ENCODE peak calls at places on chromosomes 11 and 22, in six cellular contexts. One of them, this sample, is unnamed.
A peak's percentile ranks its signal among the peaks of the same experiment; 100 is the strongest.

GRCh38 chr11:126834573-126834972 is 166.0 kb downstream of the KIRREL3 start:
- DNase-seq in bronchial epithelial cell: no peak
- DNase-seq in foreskin fibroblast: peak; percentile 16
- DNase-seq in fibroblast of mammary gland: no peak
- DNase-seq in heart right ventricle: no peak
- DNase-seq in CD8-positive, alpha-beta T cell: no peak
- DNase-seq in this sample: no peak

GRCh38 chr11:46537851-46538295 is 56.0 kb downstream of the AMBRA1 start:
- DNase-seq in foreskin fibroblast: peak; percentile 86
- DNase-seq in CD8-positive, alpha-beta T cell: peak; percentile 62
- DNase-seq in fibroblast of mammary gland: peak; percentile 74
- DNase-seq in bronchial epithelial cell: peak; percentile 66
- DNase-seq in heart right ventricle: peak; percentile 33
- DNase-seq in this sample: no peak

GRCh38 chr11:96337541-96338530 is 5.2 kb downstream of the MAML2 start:
- DNase-seq in heart right ventricle: no peak
- DNase-seq in fibroblast of mammary gland: peak; percentile 54
- DNase-seq in CD8-positive, alpha-beta T cell: peak; percentile 51
- DNase-seq in foreskin fibroblast: peak; percentile 65
- DNase-seq in bronchial epithelial cell: no peak
- DNase-seq in this sample: no peak

GRCh38 chr22:49962012-49962750 is 1.6 kb downstream of the PIM3 start:
- DNase-seq in foreskin fibroblast: peak; percentile 97
- DNase-seq in CD8-positive, alpha-beta T cell: peak; percentile 88
- DNase-seq in bronchial epithelial cell: peak; percentile 77
- DNase-seq in heart right ventricle: peak; percentile 90
- DNase-seq in fibroblast of mammary gland: peak; percentile 91
- DNase-seq in this sample: peak; percentile 56

GRCh38 chr11:26583550-26583949 is 11.5 kb upstream of the MUC15 start:
- DNase-seq in foreskin fibroblast: peak; percentile 83
- DNase-seq in heart right ventricle: no peak
- DNase-seq in fibroblast of mammary gland: peak; percentile 80
- DNase-seq in CD8-positive, alpha-beta T cell: no peak
- DNase-seq in bronchial epithelial cell: peak; percentile 98
- DNase-seq in this sample: peak; percentile 61

GRCh38 chr11:2750601-2751522 is 51.1 kb upstream of the KCNQ1OT1 start:
- DNase-seq in heart right ventricle: no peak
- DNase-seq in CD8-positive, alpha-beta T cell: no peak
- DNase-seq in fibroblast of mammary gland: no peak
- DNase-seq in bronchial epithelial cell: no peak
- DNase-seq in foreskin fibroblast: peak; percentile 27
- DNase-seq in this sample: no peak

GRCh38 chr22:35564975-35565867 is 24.6 kb downstream of the RASD2 start:
- DNase-seq in heart right ventricle: no peak
- DNase-seq in bronchial epithelial cell: peak; percentile 21
- DNase-seq in fibroblast of mammary gland: peak; percentile 85
- DNase-seq in CD8-positive, alpha-beta T cell: no peak
- DNase-seq in foreskin fibroblast: peak; percentile 36
- DNase-seq in this sample: no peak

GRCh38 chr22:40668611-40669390 is 10.5 kb upstream of the MCHR1 start:
- DNase-seq in heart right ventricle: no peak
- DNase-seq in fibroblast of mammary gland: peak; percentile 92
- DNase-seq in bronchial epithelial cell: peak; percentile 89
- DNase-seq in CD8-positive, alpha-beta T cell: no peak
- DNase-seq in foreskin fibroblast: peak; percentile 85
- DNase-seq in this sample: no peak

GRCh38 chr11:44872556-44872955 is 78.1 kb downstream of the TP53I11 start:
- DNase-seq in foreskin fibroblast: no peak
- DNase-seq in fibroblast of mammary gland: no peak
- DNase-seq in CD8-positive, alpha-beta T cell: no peak
- DNase-seq in bronchial epithelial cell: no peak
- DNase-seq in heart right ventricle: no peak
- DNase-seq in this sample: no peak

DNA sequence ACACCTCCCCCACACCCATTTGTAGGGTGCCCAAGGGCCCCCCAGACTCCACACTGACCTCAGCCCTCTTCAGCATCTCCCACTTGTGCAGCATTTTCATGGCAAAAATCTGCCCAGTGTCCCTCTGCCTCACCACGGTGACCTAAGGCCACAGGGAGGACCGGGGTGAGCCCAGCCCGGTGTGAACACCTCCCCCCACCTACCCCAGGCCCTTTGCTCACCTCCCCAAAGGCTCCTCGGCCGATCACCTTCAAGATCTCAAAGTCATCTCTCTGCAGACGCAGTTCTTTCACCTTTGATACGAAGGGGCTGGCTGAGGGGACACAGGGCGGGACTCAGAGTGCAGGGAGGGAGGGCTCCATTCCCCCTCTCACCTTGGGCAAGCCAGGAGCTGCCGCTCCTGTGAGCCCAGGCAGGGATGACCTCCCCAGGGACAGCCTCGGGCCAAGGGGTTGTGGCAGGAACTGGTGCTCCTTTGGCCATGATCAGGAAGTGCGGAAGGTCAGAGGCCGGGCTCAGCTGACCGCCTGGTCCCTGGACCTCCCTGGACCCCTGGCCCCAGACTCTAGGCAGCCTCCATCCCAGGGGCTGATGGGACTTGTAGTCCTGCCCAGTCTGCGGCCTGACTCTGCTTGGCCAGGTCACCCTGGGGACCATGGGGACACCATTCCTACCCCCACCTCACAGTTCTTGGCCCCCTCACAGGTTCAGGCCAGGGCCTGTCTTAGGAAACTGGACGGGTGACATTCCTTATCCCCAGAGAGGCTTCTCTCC is 2.7 kb downstream of the CDC42BPG start:
- DNase-seq in heart right ventricle: no peak
- DNase-seq in foreskin fibroblast: no peak
- DNase-seq in bronchial epithelial cell: peak; percentile 29
- DNase-seq in fibroblast of mammary gland: no peak
- DNase-seq in CD8-positive, alpha-beta T cell: no peak
- DNase-seq in this sample: no peak
- TF ChIP-seq CTCF in heart right ventricle: no peak
- TF ChIP-seq CTCF in foreskin fibroblast: no peak
- TF ChIP-seq CTCF in bronchial epithelial cell: no peak
- TF ChIP-seq CTCF in fibroblast of mammary gland: no peak
- TF ChIP-seq CTCF in CD8-positive, alpha-beta T cell: no peak
- TF ChIP-seq CTCF in this sample: no peak

GRCh38 chr11:122146475-122146874 is 30.5 kb upstream of the BLID start:
- DNase-seq in heart right ventricle: no peak
- DNase-seq in CD8-positive, alpha-beta T cell: no peak
- DNase-seq in foreskin fibroblast: peak; percentile 54
- DNase-seq in bronchial epithelial cell: peak; percentile 93
- DNase-seq in fibroblast of mammary gland: peak; percentile 51
- DNase-seq in this sample: no peak
- H3K4me3 ChIP-seq in heart right ventricle: no peak overlapping the region
- H3K4me3 ChIP-seq in CD8-positive, alpha-beta T cell: no peak overlapping the region
- H3K4me3 ChIP-seq in foreskin fibroblast: no peak overlapping the region
- H3K4me3 ChIP-seq in bronchial epithelial cell: no peak overlapping the region
- H3K4me3 ChIP-seq in fibroblast of mammary gland: no peak overlapping the region
- H3K4me3 ChIP-seq in this sample: no peak overlapping the region

GRCh38 chr11:118928870-118929495 is 3.3 kb upstream of the BCL9L start:
- DNase-seq in fibroblast of mammary gland: peak; percentile 47
- DNase-seq in CD8-positive, alpha-beta T cell: no peak
- DNase-seq in foreskin fibroblast: peak; percentile 70
- DNase-seq in heart right ventricle: peak; percentile 65
- DNase-seq in bronchial epithelial cell: no peak
- DNase-seq in this sample: no peak
- TF ChIP-seq CTCF in fibroblast of mammary gland: no peak
- TF ChIP-seq CTCF in CD8-positive, alpha-beta T cell: no peak
- TF ChIP-seq CTCF in foreskin fibroblast: no peak
- TF ChIP-seq CTCF in heart right ventricle: no peak
- TF ChIP-seq CTCF in bronchial epithelial cell: no peak
- TF ChIP-seq CTCF in this sample: no peak

GRCh38 chr11:134333951-134334350 is 2.2 kb downstream of the GLB1L2 start:
- DNase-seq in heart right ventricle: no peak
- DNase-seq in bronchial epithelial cell: no peak
- DNase-seq in foreskin fibroblast: no peak
- DNase-seq in CD8-positive, alpha-beta T cell: no peak
- DNase-seq in fibroblast of mammary gland: no peak
- DNase-seq in this sample: no peak
- H3K4me3 ChIP-seq in heart right ventricle: no peak overlapping the region
- H3K4me3 ChIP-seq in bronchial epithelial cell: no peak overlapping the region
- H3K4me3 ChIP-seq in foreskin fibroblast: no peak overlapping the region
- H3K4me3 ChIP-seq in CD8-positive, alpha-beta T cell: no peak overlapping the region
- H3K4me3 ChIP-seq in fibroblast of mammary gland: no peak overlapping the region
- H3K4me3 ChIP-seq in this sample: no peak overlapping the region

GRCh38 chr11:59106363-59107336 is at the start of gene FAM111B:
- DNase-seq in heart right ventricle: peak; percentile 74
- DNase-seq in foreskin fibroblast: peak; percentile 91
- DNase-seq in CD8-positive, alpha-beta T cell: peak; percentile 48
- DNase-seq in fibroblast of mammary gland: peak; percentile 93
- DNase-seq in bronchial epithelial cell: peak; percentile 95
- DNase-seq in this sample: peak; percentile 60
- TF ChIP-seq CTCF in heart right ventricle: no peak
- TF ChIP-seq CTCF in foreskin fibroblast: no peak
- TF ChIP-seq CTCF in CD8-positive, alpha-beta T cell: no peak
- TF ChIP-seq CTCF in fibroblast of mammary gland: no peak
- TF ChIP-seq CTCF in bronchial epithelial cell: no peak
- TF ChIP-seq CTCF in this sample: peak; percentile 4

GRCh38 chr11:118306556-118306955 is 2.0 kb downstream of the CD3E start:
- DNase-seq in bronchial epithelial cell: no peak
- DNase-seq in heart right ventricle: no peak
- DNase-seq in CD8-positive, alpha-beta T cell: peak; percentile 43
- DNase-seq in fibroblast of mammary gland: no peak
- DNase-seq in foreskin fibroblast: no peak
- DNase-seq in this sample: no peak

GRCh38 chr11:118301600-118302195 is 2.8 kb upstream of the CD3E start:
- DNase-seq in bronchial epithelial cell: no peak
- DNase-seq in foreskin fibroblast: no peak
- DNase-seq in CD8-positive, alpha-beta T cell: no peak
- DNase-seq in heart right ventricle: no peak
- DNase-seq in fibroblast of mammary gland: no peak
- DNase-seq in this sample: no peak

GRCh38 chr11:118305726-118306125 is 1.2 kb downstream of the CD3E start:
- DNase-seq in foreskin fibroblast: no peak
- DNase-seq in bronchial epithelial cell: no peak
- DNase-seq in heart right ventricle: no peak
- DNase-seq in fibroblast of mammary gland: no peak
- DNase-seq in CD8-positive, alpha-beta T cell: peak; percentile 70
- DNase-seq in this sample: no peak

GRCh38 chr11:118304809-118305248 is 299 bp downstream of the CD3E start:
- DNase-seq in bronchial epithelial cell: no peak
- DNase-seq in foreskin fibroblast: no peak
- DNase-seq in fibroblast of mammary gland: no peak
- DNase-seq in heart right ventricle: no peak
- DNase-seq in CD8-positive, alpha-beta T cell: peak; percentile 37
- DNase-seq in this sample: no peak

GRCh38 chr11:118304227-118304808 is at the start of gene CD3E:
- DNase-seq in heart right ventricle: no peak
- DNase-seq in CD8-positive, alpha-beta T cell: peak; percentile 78
- DNase-seq in fibroblast of mammary gland: no peak
- DNase-seq in bronchial epithelial cell: no peak
- DNase-seq in foreskin fibroblast: no peak
- DNase-seq in this sample: no peak
- H3K4me3 ChIP-seq in heart right ventricle: no peak within 1 kb of the TSS
- H3K4me3 ChIP-seq in CD8-positive, alpha-beta T cell: peak within 1 kb of the TSS; percentile 90
- H3K4me3 ChIP-seq in fibroblast of mammary gland: no peak within 1 kb of the TSS
- H3K4me3 ChIP-seq in bronchial epithelial cell: no peak within 1 kb of the TSS
- H3K4me3 ChIP-seq in foreskin fibroblast: no peak within 1 kb of the TSS
- H3K4me3 ChIP-seq in this sample: no peak within 1 kb of the TSS

GRCh38 chr11:27701262-27702105 is 1.2 kb upstream of the BDNF start:
- DNase-seq in heart right ventricle: peak; percentile 32
- DNase-seq in bronchial epithelial cell: no peak
- DNase-seq in foreskin fibroblast: peak; percentile 82
- DNase-seq in fibroblast of mammary gland: peak; percentile 46
- DNase-seq in CD8-positive, alpha-beta T cell: no peak
- DNase-seq in this sample: no peak
- TF ChIP-seq CTCF in heart right ventricle: no peak
- TF ChIP-seq CTCF in bronchial epithelial cell: peak; percentile 19
- TF ChIP-seq CTCF in foreskin fibroblast: peak; percentile 25
- TF ChIP-seq CTCF in fibroblast of mammary gland: peak; percentile 13
- TF ChIP-seq CTCF in CD8-positive, alpha-beta T cell: no peak
- TF ChIP-seq CTCF in this sample: peak; percentile 23

GRCh38 chr11:15650105-15650938 is 535.6 kb downstream of the INSC start:
- DNase-seq in heart right ventricle: peak; percentile 97
- DNase-seq in CD8-positive, alpha-beta T cell: peak; percentile 50
- DNase-seq in bronchial epithelial cell: peak; percentile 68
- DNase-seq in fibroblast of mammary gland: peak; percentile 84
- DNase-seq in foreskin fibroblast: peak; percentile 96
- DNase-seq in this sample: peak; percentile 55
- H3K4me3 ChIP-seq in heart right ventricle: peak overlapping the region; percentile 47
- H3K4me3 ChIP-seq in CD8-positive, alpha-beta T cell: peak overlapping the region; percentile 35
- H3K4me3 ChIP-seq in bronchial epithelial cell: peak overlapping the region; percentile 38
- H3K4me3 ChIP-seq in fibroblast of mammary gland: peak overlapping the region; percentile 8
- H3K4me3 ChIP-seq in foreskin fibroblast: peak overlapping the region; percentile 46
- H3K4me3 ChIP-seq in this sample: peak overlapping the region; percentile 43

GRCh38 chr11:21485426-21485825 is 707.5 kb upstream of the ANO5 start:
- DNase-seq in CD8-positive, alpha-beta T cell: no peak
- DNase-seq in heart right ventricle: no peak
- DNase-seq in bronchial epithelial cell: no peak
- DNase-seq in foreskin fibroblast: no peak
- DNase-seq in fibroblast of mammary gland: no peak
- DNase-seq in this sample: no peak
- TF ChIP-seq CTCF in CD8-positive, alpha-beta T cell: no peak
- TF ChIP-seq CTCF in heart right ventricle: no peak
- TF ChIP-seq CTCF in bronchial epithelial cell: no peak
- TF ChIP-seq CTCF in foreskin fibroblast: no peak
- TF ChIP-seq CTCF in fibroblast of mammary gland: no peak
- TF ChIP-seq CTCF in this sample: no peak